ENCODE peak calls at places on chromosome X, in six cellular contexts. One of them, this sample, is unnamed.
A peak's percentile ranks its signal among the peaks of the same experiment; 100 is the strongest.

GRCh38 chrX:15204130-15204751 is 65.6 kb downstream of the ASB9 start:
- DNase-seq in astrocyte: no peak
- DNase-seq in CD8-positive, alpha-beta T cell: no peak
- DNase-seq in GM06990: peak; percentile 62
- DNase-seq in heart left ventricle: no peak
- DNase-seq in psoas muscle: no peak
- DNase-seq in this sample: no peak

GRCh38 chrX:24026403-24026801 is 584 bp downstream of the KLHL15 start:
- DNase-seq in GM06990: no peak
- DNase-seq in astrocyte: no peak
- DNase-seq in CD8-positive, alpha-beta T cell: no peak
- DNase-seq in heart left ventricle: no peak
- DNase-seq in psoas muscle: no peak
- DNase-seq in this sample: no peak

GRCh38 chrX:9272166-9272565 is 192.7 kb upstream of the TBL1X start:
- DNase-seq in astrocyte: no peak
- DNase-seq in heart left ventricle: no peak
- DNase-seq in psoas muscle: no peak
- DNase-seq in CD8-positive, alpha-beta T cell: no peak
- DNase-seq in GM06990: no peak
- DNase-seq in this sample: no peak

GRCh38 chrX:119640621-119641020 is 34.4 kb upstream of the NKRF start:
- DNase-seq in psoas muscle: no peak
- DNase-seq in CD8-positive, alpha-beta T cell: no peak
- DNase-seq in GM06990: no peak
- DNase-seq in heart left ventricle: no peak
- DNase-seq in astrocyte: no peak
- DNase-seq in this sample: no peak

GRCh38 chrX:123153846-123154335 is 30.2 kb upstream of the GRIA3 start:
- DNase-seq in astrocyte: peak; percentile 36
- DNase-seq in CD8-positive, alpha-beta T cell: no peak
- DNase-seq in psoas muscle: no peak
- DNase-seq in heart left ventricle: no peak
- DNase-seq in GM06990: no peak
- DNase-seq in this sample: no peak

GRCh38 chrX:81305240-81305639 is 103.3 kb downstream of the SH3BGRL start:
- DNase-seq in GM06990: no peak
- DNase-seq in astrocyte: no peak
- DNase-seq in CD8-positive, alpha-beta T cell: no peak
- DNase-seq in heart left ventricle: no peak
- DNase-seq in psoas muscle: no peak
- DNase-seq in this sample: no peak

GRCh38 chrX:113384628-113385027 is 544.0 kb upstream of the AMOT start:
- DNase-seq in psoas muscle: no peak
- DNase-seq in CD8-positive, alpha-beta T cell: no peak
- DNase-seq in astrocyte: peak; percentile 86
- DNase-seq in GM06990: no peak
- DNase-seq in heart left ventricle: peak; percentile 30
- DNase-seq in this sample: no peak

GRCh38 chrX:4764888-4765287 is 1051.4 kb upstream of the PRKX start:
- DNase-seq in psoas muscle: no peak
- DNase-seq in GM06990: no peak
- DNase-seq in heart left ventricle: no peak
- DNase-seq in astrocyte: peak; percentile 7
- DNase-seq in CD8-positive, alpha-beta T cell: no peak
- DNase-seq in this sample: no peak

DNA sequence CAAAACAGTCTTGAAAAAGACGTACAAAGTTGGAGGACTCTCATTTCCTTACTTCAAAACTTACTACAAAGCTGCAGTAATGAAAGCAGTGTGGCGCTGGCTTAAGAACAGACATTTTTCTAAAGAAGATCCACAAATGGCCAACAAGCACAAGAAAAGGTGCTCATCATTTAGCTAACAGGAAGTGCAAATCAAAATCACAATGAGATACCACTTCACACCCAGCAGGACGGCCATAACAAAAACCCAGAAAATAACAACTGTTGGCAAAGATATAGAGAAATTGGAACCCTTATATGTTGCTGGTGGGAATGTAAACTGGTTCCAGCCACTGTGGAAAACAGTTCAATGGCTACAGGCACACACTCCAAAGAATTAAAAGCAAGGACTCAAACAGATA is 3.3 kb downstream of the PDZD4 start:
- DNase-seq in GM06990: no peak
- DNase-seq in psoas muscle: no peak
- DNase-seq in heart left ventricle: no peak
- DNase-seq in CD8-positive, alpha-beta T cell: no peak
- DNase-seq in astrocyte: no peak
- DNase-seq in this sample: no peak
- H3K4me3 ChIP-seq in GM06990: no peak overlapping the region
- H3K4me3 ChIP-seq in psoas muscle: no peak overlapping the region
- H3K4me3 ChIP-seq in heart left ventricle: no peak overlapping the region
- H3K4me3 ChIP-seq in CD8-positive, alpha-beta T cell: no peak overlapping the region
- H3K4me3 ChIP-seq in astrocyte: no peak overlapping the region
- H3K4me3 ChIP-seq in this sample: no peak overlapping the region

DNA sequence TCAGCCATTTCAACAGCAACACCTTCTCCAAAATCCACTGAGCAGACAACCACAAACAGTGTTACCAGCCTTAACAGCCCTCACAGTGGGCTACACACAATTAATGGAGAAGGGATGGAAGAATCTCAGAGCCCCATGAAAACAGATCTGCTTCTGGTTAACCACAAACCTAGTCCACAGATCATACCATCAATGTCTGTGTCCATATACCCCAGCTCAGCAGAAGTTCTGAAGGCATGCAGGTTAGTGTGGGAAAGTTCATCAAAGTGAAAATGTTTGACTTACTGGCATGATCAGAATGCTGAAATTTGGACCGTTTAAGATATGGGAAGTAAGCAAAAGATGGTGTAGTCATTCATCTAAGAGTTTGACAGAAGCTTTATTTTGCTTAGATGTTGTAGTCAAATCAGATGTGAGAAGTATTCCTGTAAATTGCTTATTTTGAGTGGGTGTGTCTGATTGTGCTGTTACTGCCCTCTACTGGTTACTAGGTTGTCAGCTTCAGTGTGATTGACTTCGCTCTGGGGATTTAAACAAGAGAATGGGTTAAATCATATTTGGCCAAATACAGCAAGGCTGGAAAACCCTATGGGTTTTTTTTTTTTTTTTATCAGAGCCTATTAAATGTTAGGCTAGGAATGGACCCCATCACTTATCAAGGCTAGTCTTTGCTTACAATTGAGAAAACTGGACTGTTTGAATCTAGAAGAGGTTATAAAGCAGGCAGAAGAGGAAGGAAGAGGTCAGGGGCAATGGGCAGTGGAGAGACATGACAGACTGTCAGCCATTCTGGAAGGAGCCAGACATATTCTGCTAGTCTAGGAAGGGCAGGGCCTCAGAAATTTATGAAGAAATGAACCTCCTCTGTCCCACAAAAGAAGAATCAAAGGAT is 130.3 kb downstream of the DIPK2B start:
- DNase-seq in psoas muscle: no peak
- DNase-seq in GM06990: peak; percentile 20
- DNase-seq in CD8-positive, alpha-beta T cell: no peak
- DNase-seq in astrocyte: peak; percentile 41
- DNase-seq in heart left ventricle: no peak
- DNase-seq in this sample: no peak
- TF ChIP-seq CTCF in psoas muscle: peak; percentile 69
- TF ChIP-seq CTCF in GM06990: peak; percentile 69
- TF ChIP-seq CTCF in CD8-positive, alpha-beta T cell: peak; percentile 58
- TF ChIP-seq CTCF in astrocyte: peak; percentile 52
- TF ChIP-seq CTCF in heart left ventricle: peak; percentile 26
- TF ChIP-seq CTCF in this sample: peak; percentile 46

DNA sequence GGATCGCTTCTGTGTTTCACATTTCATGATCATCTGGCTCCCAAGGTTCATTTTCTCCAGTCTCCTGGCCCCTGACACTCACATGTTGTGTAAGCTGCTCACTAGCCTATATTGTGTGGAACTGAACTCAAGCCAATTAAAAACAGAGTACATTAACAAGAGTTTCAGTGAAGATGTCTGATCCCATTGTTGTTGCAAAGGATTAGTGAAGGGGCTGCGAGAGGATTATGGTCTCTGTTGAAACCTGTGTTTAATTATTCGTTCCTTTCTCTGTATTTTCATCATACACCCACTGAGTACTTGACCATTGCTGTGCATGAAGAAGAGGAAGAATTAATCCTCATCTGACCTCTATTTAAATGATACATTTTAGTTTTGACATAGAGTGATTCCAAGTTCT is 54.7 kb downstream of the AFF2 start:
- DNase-seq in CD8-positive, alpha-beta T cell: no peak
- DNase-seq in astrocyte: no peak
- DNase-seq in heart left ventricle: no peak
- DNase-seq in GM06990: no peak
- DNase-seq in psoas muscle: no peak
- DNase-seq in this sample: no peak
- H3K36me3 ChIP-seq in CD8-positive, alpha-beta T cell: no peaks in the 10 kb centered on the region
- H3K36me3 ChIP-seq in astrocyte: no peaks in the 10 kb centered on the region
- H3K36me3 ChIP-seq in heart left ventricle: no peaks in the 10 kb centered on the region
- H3K36me3 ChIP-seq in GM06990: no peaks in the 10 kb centered on the region
- H3K36me3 ChIP-seq in psoas muscle: no peaks in the 10 kb centered on the region
- H3K36me3 ChIP-seq in this sample: no peaks in the 10 kb centered on the region

GRCh38 chrX:109783712-109784109 is 50.7 kb upstream of the ACSL4 start:
- DNase-seq in astrocyte: no peak
- DNase-seq in psoas muscle: no peak
- DNase-seq in CD8-positive, alpha-beta T cell: no peak
- DNase-seq in GM06990: no peak
- DNase-seq in heart left ventricle: no peak
- DNase-seq in this sample: peak; percentile 30

GRCh38 chrX:109777749-109778148 is 44.7 kb upstream of the ACSL4 start:
- DNase-seq in CD8-positive, alpha-beta T cell: no peak
- DNase-seq in astrocyte: no peak
- DNase-seq in psoas muscle: no peak
- DNase-seq in GM06990: no peak
- DNase-seq in heart left ventricle: no peak
- DNase-seq in this sample: no peak

GRCh38 chrX:109785053-109785452 is 52.0 kb upstream of the ACSL4 start:
- DNase-seq in psoas muscle: no peak
- DNase-seq in astrocyte: no peak
- DNase-seq in heart left ventricle: no peak
- DNase-seq in GM06990: no peak
- DNase-seq in CD8-positive, alpha-beta T cell: no peak
- DNase-seq in this sample: no peak

DNA sequence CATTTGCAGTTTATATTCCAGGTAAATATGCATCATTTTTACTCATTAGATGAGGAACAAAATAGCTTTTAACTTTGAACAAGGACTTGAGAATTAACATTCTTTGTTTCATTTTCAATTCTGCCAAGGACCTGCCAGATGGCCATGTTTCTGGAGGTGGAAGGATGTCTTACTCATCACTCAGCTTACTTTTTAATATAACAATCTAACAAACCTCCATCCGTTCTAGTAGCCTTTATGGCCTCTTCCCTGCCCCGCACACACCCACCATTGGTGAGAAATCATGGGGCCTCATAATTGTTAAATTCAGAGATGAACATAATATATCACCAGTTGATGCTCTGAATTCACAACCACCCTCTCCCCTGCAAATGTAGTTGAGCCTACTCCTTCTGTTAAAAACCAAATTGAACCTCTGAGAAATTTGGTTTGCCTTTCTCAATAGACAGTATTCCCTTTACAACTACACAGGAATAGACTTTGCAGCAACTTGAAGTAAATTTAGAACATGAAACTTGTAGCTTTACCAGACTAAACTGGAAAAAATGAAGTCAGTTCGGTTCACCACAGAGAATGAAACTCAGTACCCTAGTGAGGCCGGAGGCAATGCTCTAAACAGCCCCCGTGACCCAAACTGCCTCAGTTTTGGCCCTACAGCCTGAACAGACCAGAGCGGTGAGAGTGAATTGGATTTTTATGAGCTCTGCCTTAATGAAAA is 50.1 kb upstream of the ACSL4 start:
- DNase-seq in psoas muscle: no peak
- DNase-seq in GM06990: peak; percentile 23
- DNase-seq in heart left ventricle: no peak
- DNase-seq in astrocyte: no peak
- DNase-seq in CD8-positive, alpha-beta T cell: no peak
- DNase-seq in this sample: no peak
- H3K4me3 ChIP-seq in psoas muscle: no peak overlapping the region
- H3K4me3 ChIP-seq in GM06990: no peak overlapping the region
- H3K4me3 ChIP-seq in heart left ventricle: no peak overlapping the region
- H3K4me3 ChIP-seq in astrocyte: no peak overlapping the region
- H3K4me3 ChIP-seq in CD8-positive, alpha-beta T cell: no peak overlapping the region
- H3K4me3 ChIP-seq in this sample: no peak overlapping the region

DNA sequence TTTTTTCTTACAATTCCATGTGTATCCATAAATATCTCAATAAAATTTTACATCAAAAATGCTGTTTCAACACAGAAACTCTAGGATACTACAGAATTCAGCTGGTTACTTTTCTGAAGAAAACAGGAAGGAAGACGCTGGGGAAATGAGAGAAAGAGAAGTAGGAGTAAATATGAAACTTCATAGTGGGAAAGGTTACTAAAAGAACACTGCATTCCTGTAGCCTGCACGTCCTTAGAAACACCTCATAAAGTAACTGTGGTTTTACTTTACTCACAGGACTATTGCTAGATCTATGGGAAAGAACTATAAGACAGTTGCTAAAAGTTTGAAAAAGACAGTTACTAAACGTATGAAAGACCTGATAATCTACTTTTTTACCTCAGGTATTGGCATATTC is 23.1 kb downstream of the ATP11C start:
- DNase-seq in heart left ventricle: no peak
- DNase-seq in astrocyte: no peak
- DNase-seq in psoas muscle: no peak
- DNase-seq in CD8-positive, alpha-beta T cell: no peak
- DNase-seq in GM06990: no peak
- DNase-seq in this sample: no peak
- TF ChIP-seq CTCF in heart left ventricle: no peak
- TF ChIP-seq CTCF in astrocyte: no peak
- TF ChIP-seq CTCF in psoas muscle: no peak
- TF ChIP-seq CTCF in CD8-positive, alpha-beta T cell: no peak
- TF ChIP-seq CTCF in GM06990: no peak
- TF ChIP-seq CTCF in this sample: no peak

DNA sequence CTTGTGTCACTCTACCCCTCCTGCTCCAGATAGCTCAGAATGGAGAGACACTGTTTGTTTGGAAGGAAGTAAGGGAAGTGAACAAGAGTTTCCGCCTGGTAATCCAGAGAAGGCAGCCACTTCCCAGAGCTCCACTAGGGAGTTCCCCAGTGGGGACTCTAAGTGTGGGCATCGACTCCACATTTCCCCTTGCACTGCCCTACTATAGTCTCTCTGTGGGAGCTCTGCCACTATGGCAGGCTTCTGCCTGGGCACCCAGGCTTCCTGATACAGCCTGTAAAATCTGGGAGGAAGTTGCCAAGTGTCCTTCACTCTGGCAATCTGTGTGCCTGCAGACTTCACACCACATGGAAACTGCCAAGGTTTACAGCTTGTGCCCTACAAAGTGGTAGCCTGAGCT is 245.8 kb upstream of the DMD start:
- DNase-seq in CD8-positive, alpha-beta T cell: no peak
- DNase-seq in GM06990: no peak
- DNase-seq in heart left ventricle: no peak
- DNase-seq in psoas muscle: no peak
- DNase-seq in astrocyte: no peak
- DNase-seq in this sample: no peak
- H3K36me3 ChIP-seq in CD8-positive, alpha-beta T cell: no peaks in the 10 kb centered on the region
- H3K36me3 ChIP-seq in GM06990: no peaks in the 10 kb centered on the region
- H3K36me3 ChIP-seq in heart left ventricle: no peaks in the 10 kb centered on the region
- H3K36me3 ChIP-seq in psoas muscle: no peaks in the 10 kb centered on the region
- H3K36me3 ChIP-seq in astrocyte: no peaks in the 10 kb centered on the region
- H3K36me3 ChIP-seq in this sample: no peaks in the 10 kb centered on the region